ENCODE peak calls at places on chromosomes 7 and 10, in five cellular contexts. N is testis, D is upper lobe of left lung, T is stomach, U is transverse colon. R is an unnamed sample.

GRCh38 chr10:76115471-76116155 is 684.2 kb downstream of the LRMDA start:
- DNase-seq in T (no peak), U (no peak), D (no peak), N (no peak), R (no peak)

GRCh38 chr10:77667426-77668324 is 30.1 kb upstream of the KCNMA1 start:
- DNase-seq in T (no peak), U (no peak), N (no peak), D (no peak), R (no peak)

GRCh38 chr10:86042161-86042560 is 324.4 kb downstream of the GRID1 start:
- DNase-seq in D (no peak), U (no peak), T (no peak), N (no peak), R (no peak)

GRCh38 chr10:126849646-126850045 is 55.6 kb upstream of the DOCK1 start:
- DNase-seq in T (no peak), N (no peak), U (no peak), D (no peak), R (no peak)

GRCh38 chr10:133006202-133006601 is 63.8 kb upstream of the CFAP46 start:
- DNase-seq in U (no peak), D (no peak), N (no peak), T (no peak), R (no peak)

GRCh38 chr10:132391372-132392020 is 5.5 kb upstream of the PWWP2B start:
- DNase-seq in T (peak; percentile 17), N (no peak), U (peak; percentile 5), D (peak; percentile 30), R (no peak)

GRCh38 chr10:102602272-102603045 is 41.8 kb upstream of the TRIM8 start:
- DNase-seq in N (peak; percentile 51), D (no peak), T (no peak), U (no peak), R (no peak)

GRCh38 chr10:79193694-79194382 is 125.1 kb downstream of the ZMIZ1 start:
- DNase-seq in D (no peak), U (no peak), N (no peak), T (no peak), R (no peak)

GRCh38 chr10:97771913-97772823 is at the start of gene SFRP5:
- DNase-seq in T (no peak), U (no peak), N (no peak), D (peak; percentile 81), R (no peak)

DNA sequence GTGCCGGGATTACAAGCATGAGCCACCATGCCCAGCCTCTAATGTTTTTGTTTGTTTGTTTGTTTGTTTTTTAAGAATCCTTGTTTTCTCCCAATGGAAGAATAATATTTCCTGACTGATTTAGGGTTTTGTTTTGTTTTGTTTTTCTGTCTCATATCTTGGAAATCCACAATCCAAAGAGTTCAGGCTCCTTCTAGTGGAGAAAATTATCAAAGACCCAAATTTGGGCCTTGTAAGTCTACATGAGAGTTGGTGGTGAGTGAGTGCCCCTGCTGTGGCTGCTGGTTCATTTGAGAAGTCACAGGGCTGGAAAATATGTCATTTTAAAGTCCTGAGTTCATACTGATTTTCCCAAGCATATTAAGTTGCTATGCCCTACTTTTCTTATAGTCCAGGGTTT is 33.5 kb upstream of the KLHL7 start:
- DNase-seq in N (no peak), T (no peak), D (no peak), U (no peak), R (no peak)
- TF ChIP-seq CTCF in N (no peak), T (no peak), D (no peak), U (no peak), R (no peak)

GRCh38 chr7:99497771-99498545 is 2.1 kb downstream of the ZNF394 start:
- DNase-seq in N (no peak), T (no peak), D (no peak), U (no peak), R (no peak)
- H3K36me3 ChIP-seq in N (peaks cover 4% of the 10 kb centered on the region), T (peaks cover 28% of the 10 kb centered on the region), D (peaks cover 44% of the 10 kb centered on the region), U (peaks cover 5% of the 10 kb centered on the region), R (peaks cover 24% of the 10 kb centered on the region)

GRCh38 chr7:100476108-100476780 is 2.8 kb downstream of the TSC22D4 start:
- DNase-seq in U (no peak), T (no peak), D (no peak), N (no peak), R (no peak)

GRCh38 chr7:100481466-100481865 is 2.3 kb upstream of the NYAP1 start:
- DNase-seq in T (no peak), N (peak; percentile 61), D (no peak), U (no peak), R (no peak)

GRCh38 chr7:100477871-100478248 is 1.2 kb downstream of the TSC22D4 start:
- DNase-seq in N (no peak), T (no peak), D (no peak), U (no peak), R (no peak)

GRCh38 chr7:100476903-100477870 is 1.8 kb downstream of the TSC22D4 start:
- DNase-seq in N (peak; percentile 65), U (peak; percentile 64), D (peak; percentile 79), T (no peak), R (no peak)

GRCh38 chr7:100478966-100479660 is at the start of gene TSC22D4:
- DNase-seq in N (peak; percentile 96), D (peak; percentile 100), T (peak; percentile 96), U (peak; percentile 96), R (peak; percentile 72)
- TF ChIP-seq POLR2A in N (peak; percentile 79), D (peak; percentile 96), T (no peak), U (peak; percentile 94), R (no peak)

GRCh38 chr7:146321301-146321700 is 204.7 kb downstream of the CNTNAP2 start:
- DNase-seq in N (no peak), T (no peak), U (no peak), D (no peak), R (no peak)

GRCh38 chr7:146314962-146315361 is 198.4 kb downstream of the CNTNAP2 start:
- DNase-seq in T (no peak), N (no peak), D (no peak), U (no peak), R (no peak)

GRCh38 chr7:146319625-146320024 is 203.0 kb downstream of the CNTNAP2 start:
- DNase-seq in U (no peak), T (no peak), N (no peak), D (no peak), R (no peak)
- TF ChIP-seq CTCF in U (no peak), T (no peak), N (no peak), D (no peak), R (no peak)

GRCh38 chr7:130024390-130024789 is 26.8 kb downstream of the ZC3HC1 start:
- DNase-seq in N (no peak), D (no peak), T (no peak), U (no peak), R (no peak)
- H3K36me3 ChIP-seq in N (no peaks in the 10 kb centered on the region), D (peaks cover 90% of the 10 kb centered on the region), T (peaks cover 76% of the 10 kb centered on the region), U (no peaks in the 10 kb centered on the region), R (peaks cover 16% of the 10 kb centered on the region)

DNA sequence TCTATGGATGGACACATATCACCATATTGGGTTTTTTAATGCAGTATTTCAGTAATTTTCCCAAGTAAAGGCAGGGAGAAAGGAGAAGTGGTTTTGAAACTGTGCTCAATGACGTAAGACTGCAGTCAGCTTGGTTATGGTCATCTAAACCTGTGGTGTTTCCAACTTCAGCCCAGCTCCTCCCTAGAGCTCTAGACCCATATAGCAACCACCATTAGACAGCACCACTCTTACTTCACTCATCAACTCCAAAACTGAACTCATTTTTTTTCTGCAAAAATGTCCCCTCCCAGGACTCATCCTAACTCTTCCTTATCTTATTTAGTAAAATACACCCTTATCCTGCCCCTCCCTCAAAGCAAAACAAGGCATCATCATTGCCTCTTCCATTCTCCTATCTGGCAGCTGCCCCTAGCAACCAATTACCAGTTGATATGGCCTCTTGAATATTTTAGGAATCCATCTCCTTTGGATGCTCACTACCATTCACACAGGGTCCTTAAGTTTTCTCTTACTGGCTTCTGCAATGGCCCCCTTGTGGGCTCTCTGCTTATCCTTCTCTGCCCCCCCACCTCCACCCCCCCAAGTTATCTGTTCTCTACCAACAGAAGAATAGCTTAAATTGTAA is 1.5 kb upstream of the RALA start:
- DNase-seq in T (no peak), N (no peak), D (no peak), U (no peak), R (no peak)
- TF ChIP-seq POLR2A in T (no peak), N (no peak), D (peak; percentile 44), U (no peak), R (no peak)

DNA sequence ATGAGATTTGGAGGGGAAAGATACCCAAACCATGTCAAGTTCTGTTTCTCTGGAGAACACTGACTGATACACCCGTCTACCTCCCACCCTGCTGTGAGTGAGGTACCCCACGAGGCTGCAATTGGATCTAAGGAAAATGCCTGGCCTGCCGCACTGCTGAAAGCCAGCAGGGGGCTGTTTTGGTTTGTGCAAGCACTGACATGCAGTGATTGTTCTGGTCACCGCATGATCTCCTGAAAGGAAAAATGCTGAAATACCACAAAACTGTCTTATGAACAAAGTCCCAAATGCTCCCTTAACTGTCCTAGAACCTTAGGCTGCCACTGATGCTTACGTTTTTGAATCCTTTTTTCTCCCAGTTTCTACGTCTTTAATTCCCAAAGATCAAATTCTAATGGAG is 132.7 kb downstream of the JCAD start:
- DNase-seq in N (peak; percentile 46), T (no peak), D (no peak), U (no peak), R (no peak)
- TF ChIP-seq CTCF in N (peak; percentile 42), T (no peak), D (peak; percentile 28), U (peak; percentile 3), R (peak; percentile 34)